ENCODE peak calls at places on chromosomes 11 and 22, in four cellular contexts. G is A673, Y is ovary, T is stomach. R is an unnamed sample.
A peak's percentile ranks its signal among the peaks of the same experiment; 100 is the strongest.

GRCh38 chr11:22666700-22667439 is 459 bp downstream of the GAS2 start:
- DNase-seq in Y (peak; percentile 26), T (peak; percentile 67), G (peak; percentile 33), R (peak; percentile 79)

GRCh38 chr11:79794057-79794456 is 353.2 kb upstream of the TENM4 start:
- DNase-seq in G (no peak), T (no peak), Y (no peak), R (no peak)

GRCh38 chr11:134418119-134418840 is 6.2 kb upstream of the B3GAT1 start:
- DNase-seq in G (peak; percentile 68), Y (no peak), T (no peak), R (no peak)

GRCh38 chr11:61607920-61608599 is 27.2 kb upstream of the SYT7 start:
- DNase-seq in G (no peak), Y (no peak), T (no peak), R (no peak)

GRCh38 chr22:20554824-20555223 is 47.4 kb downstream of the MED15 start:
- DNase-seq in Y (no peak), T (no peak), G (no peak), R (no peak)

GRCh38 chr11:134027671-134028070 is 41.2 kb upstream of the JAM3 start:
- DNase-seq in T (no peak), G (no peak), Y (no peak), R (no peak)

GRCh38 chr11:3129591-3130268 is 35.4 kb downstream of the OSBPL5 start:
- DNase-seq in Y (no peak), G (no peak), T (no peak), R (no peak)

GRCh38 chr11:2847511-2847910 is 38.1 kb downstream of the CDKN1C start:
- DNase-seq in G (no peak), T (no peak), Y (no peak), R (no peak)

GRCh38 chr11:8327761-8328192 is 64.1 kb upstream of the LMO1 start:
- DNase-seq in Y (no peak), G (peak; percentile 18), T (no peak), R (no peak)

GRCh38 chr22:43796567-43796966 is 15.5 kb downstream of the EFCAB6 start:
- DNase-seq in G (peak; percentile 33), Y (no peak), T (no peak), R (peak; percentile 55)

GRCh38 chr11:80388133-80388532 is 947.3 kb upstream of the TENM4 start:
- DNase-seq in G (peak; percentile 5), T (no peak), Y (no peak), R (no peak)

GRCh38 chr11:39365809-39366436 is 2093.5 kb downstream of the LRRC4C start:
- DNase-seq in G (peak; percentile 96), Y (no peak), T (no peak), R (no peak)

GRCh38 chr11:64007629-64008282 is 21.5 kb downstream of the OTUB1 start:
- DNase-seq in T (peak; percentile 91), Y (peak; percentile 85), G (peak; percentile 45), R (peak; percentile 52)

GRCh38 chr11:61297741-61298140 is 2.6 kb upstream of the VWCE start:
- DNase-seq in G (no peak), Y (peak; percentile 63), T (no peak), R (no peak)

GRCh38 chr11:11960687-11961086 is 47.7 kb downstream of the DKK3 start:
- DNase-seq in T (no peak), G (no peak), Y (no peak), R (no peak)

GRCh38 chr11:64759722-64760719 is at the start of gene PYGM:
- DNase-seq in Y (peak; percentile 78), T (no peak), G (no peak), R (no peak)

GRCh38 chr11:43578346-43579170 is 102.0 kb upstream of the HSD17B12 start:
- DNase-seq in Y (no peak), T (no peak), G (no peak), R (peak; percentile 74)

GRCh38 chr11:119055901-119056300 is 1.1 kb downstream of the HYOU1 start:
- DNase-seq in T (no peak), Y (no peak), G (peak; percentile 60), R (no peak)

GRCh38 chr11:71946144-71946571 is 17.3 kb downstream of the RNF121 start:
- DNase-seq in Y (no peak), T (no peak), G (no peak), R (no peak)

GRCh38 chr11:6911946-6912345 is 8.9 kb upstream of the OR2D3 start:
- DNase-seq in T (no peak), G (no peak), Y (no peak), R (no peak)

GRCh38 chr11:446886-447285 is 3.2 kb upstream of the PTDSS2 start:
- DNase-seq in Y (no peak), T (no peak), G (no peak), R (no peak)

GRCh38 chr11:69950120-69950519 is 128.0 kb upstream of the ANO1 start:
- DNase-seq in Y (no peak), T (no peak), G (peak; percentile 60), R (no peak)

GRCh38 chr11:46270707-46271106 is 6.8 kb upstream of the CREB3L1 start:
- DNase-seq in Y (no peak), G (no peak), T (no peak), R (no peak)
- H3K27ac ChIP-seq in Y (no peak overlapping the region), G (no peak overlapping the region), T (peak overlapping the region; percentile 93), R (no peak overlapping the region)

GRCh38 chr11:86704710-86705109 is 32.3 kb upstream of the ME3 start:
- DNase-seq in T (no peak), Y (no peak), G (no peak), R (no peak)
- H3K4me3 ChIP-seq in T (no peak overlapping the region), Y (no peak overlapping the region), G (no peak overlapping the region), R (no peak overlapping the region)

DNA sequence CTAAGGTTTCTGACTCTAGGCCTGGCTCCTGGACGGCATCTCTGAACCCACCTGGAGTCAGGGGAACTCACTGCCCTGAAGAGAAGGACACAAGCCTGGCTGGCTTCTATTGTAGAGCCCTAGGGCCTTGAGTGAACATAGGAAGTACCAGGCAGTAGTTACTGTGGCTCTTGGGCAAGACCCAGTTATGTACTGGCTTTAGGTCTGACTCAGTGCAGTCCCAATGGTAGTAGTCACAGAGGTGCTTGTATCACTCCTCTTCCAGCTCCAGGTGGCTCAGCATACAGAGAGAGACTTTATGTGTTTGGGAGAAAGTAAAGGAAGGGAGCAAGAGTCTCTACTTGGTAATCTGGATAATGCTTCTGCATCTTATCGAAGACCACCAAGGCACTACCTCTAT is 13.9 kb upstream of the PAK1 start:
- DNase-seq in G (no peak), T (no peak), Y (no peak), R (no peak)
- TF ChIP-seq CTCF in G (no peak), T (no peak), Y (no peak), R (no peak)

GRCh38 chr11:47328449-47329390 is 23.8 kb downstream of the MYBPC3 start:
- DNase-seq in T (no peak), Y (no peak), G (no peak), R (no peak)
- H3K27ac ChIP-seq in T (no peak overlapping the region), Y (no peak overlapping the region), G (no peak overlapping the region), R (no peak overlapping the region)

DNA sequence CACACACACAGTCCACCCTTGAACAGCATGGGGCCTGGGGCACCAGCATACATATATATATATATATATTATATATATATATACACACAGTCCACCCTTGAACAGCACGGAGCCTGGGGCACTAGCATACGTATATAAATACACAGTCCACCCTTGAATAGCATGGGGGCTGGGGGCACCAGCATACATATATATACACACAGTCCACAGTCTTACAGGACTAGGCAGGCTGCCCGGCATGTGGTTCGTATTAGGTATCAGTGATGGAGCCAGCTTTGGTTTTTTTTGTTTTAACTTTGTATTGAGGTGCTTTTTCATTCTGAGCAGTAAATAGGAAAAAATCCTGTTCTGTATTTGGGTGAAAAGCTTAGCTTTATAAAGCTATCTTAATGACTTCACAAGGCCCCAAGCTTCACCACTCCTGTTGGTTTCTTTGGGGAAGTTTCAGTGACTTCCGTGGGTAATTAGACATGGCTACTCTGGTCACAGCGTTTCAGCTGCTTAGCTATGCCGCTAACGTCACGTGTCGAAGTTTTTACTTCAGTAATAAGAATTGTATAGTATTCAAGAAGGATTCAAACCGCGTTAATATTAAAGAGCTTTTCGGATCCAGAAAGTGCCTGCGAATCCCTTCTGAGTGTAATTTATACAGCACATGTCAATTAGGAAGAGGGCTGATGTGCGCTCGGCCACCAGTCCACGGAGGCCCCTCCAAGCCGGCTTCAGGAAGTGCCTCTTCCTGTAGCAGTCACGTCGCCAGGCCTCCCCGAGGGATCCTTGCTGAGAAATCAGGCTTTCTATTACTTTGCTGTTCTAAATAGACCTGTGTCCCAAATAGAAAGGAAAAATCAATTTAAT is 179.7 kb downstream of the TBC1D22A start:
- DNase-seq in G (peak; percentile 90), T (no peak), Y (no peak), R (no peak)
- H3K4me3 ChIP-seq in G (peak overlapping the region; percentile 27), T (no peak overlapping the region), Y (no peak overlapping the region), R (no peak overlapping the region)

DNA sequence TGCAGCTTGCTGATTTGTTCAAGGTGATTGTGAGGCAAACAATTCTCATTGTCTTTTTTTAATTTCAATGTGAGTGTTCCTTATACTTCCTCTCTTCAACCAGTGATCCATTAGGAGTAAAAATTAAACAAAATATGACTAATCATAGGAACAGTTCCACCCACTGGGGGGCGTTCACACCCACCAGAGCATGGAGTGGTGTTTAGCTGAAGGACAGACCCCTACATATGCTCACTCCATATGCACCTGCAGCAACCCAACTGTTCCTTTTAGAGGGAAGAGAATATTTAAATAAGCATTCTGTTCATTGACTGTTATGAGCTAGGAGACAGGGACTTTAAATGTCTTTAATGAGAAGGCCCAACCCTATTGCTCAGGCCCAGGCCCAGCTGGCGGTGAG is 78.7 kb upstream of the DRD2 start:
- DNase-seq in T (no peak), G (peak; percentile 32), Y (no peak), R (no peak)
- TF ChIP-seq CTCF in T (no peak), G (peak; percentile 39), Y (no peak), R (no peak)

DNA sequence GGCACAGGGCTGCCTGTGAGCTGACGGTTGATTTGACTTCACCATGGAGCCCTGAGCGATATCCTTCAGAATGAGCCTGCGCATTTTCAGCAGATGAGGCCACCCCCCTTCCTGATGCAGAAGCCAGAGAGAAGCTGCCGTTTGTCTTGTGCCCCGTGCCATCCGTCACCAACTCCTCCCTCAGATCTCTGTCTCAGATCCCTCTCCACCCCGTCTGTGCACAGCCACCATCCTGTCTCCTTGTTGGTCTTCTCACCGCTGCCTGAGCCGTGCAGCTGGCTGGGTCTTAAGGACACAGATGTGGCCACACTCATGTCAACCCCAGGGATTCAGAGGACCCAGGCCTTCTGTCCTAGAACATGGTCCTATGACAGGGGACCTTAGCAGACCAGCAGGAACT is 293.9 kb downstream of the TBC1D22A start:
- DNase-seq in G (no peak), T (no peak), Y (no peak), R (no peak)
- H3K27ac ChIP-seq in G (no peak overlapping the region), T (no peak overlapping the region), Y (no peak overlapping the region), R (no peak overlapping the region)

DNA sequence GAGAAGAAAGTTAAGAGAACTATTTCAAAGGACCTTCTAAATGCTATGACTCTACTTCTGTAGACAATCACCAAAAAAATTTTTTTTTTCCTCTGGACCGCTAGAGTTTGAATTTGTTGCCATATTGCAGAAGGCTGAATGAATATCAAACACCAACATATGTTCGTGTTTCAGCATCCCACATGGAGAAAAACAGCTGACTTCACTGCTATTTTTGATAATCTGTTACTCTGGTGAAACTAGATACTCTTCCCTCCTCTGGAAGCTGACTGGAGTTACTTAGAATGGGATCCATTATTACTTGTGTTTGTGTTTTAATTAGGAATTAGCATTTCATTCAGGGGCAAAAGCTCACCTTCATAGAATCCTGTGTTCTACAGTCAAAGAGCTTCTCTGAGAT is 447.0 kb downstream of the AASDHPPT start:
- DNase-seq in Y (no peak), T (no peak), G (no peak), R (no peak)
- H3K4me3 ChIP-seq in Y (no peak overlapping the region), T (no peak overlapping the region), G (no peak overlapping the region), R (no peak overlapping the region)

GRCh38 chr11:1453611-1454386 is 32.8 kb downstream of the MOB2 start:
- DNase-seq in T (peak; percentile 76), G (no peak), Y (no peak), R (no peak)
- TF ChIP-seq CTCF in T (peak; percentile 50), G (no peak), Y (no peak), R (peak; percentile 20)